ENCODE peak calls at places on chromosomes 4 and X, in six cellular contexts. Q is endodermal cell, M is fibroblast of pulmonary artery, Z is left ventricle myocardium inferior, W is cardiac fibroblast, S is GM12865. K is an unnamed sample.

GRCh38 chr4:154142664-154143063 is 348.9 kb downstream of the DCHS2 start:
- DNase-seq in Q (no peak), M (no peak), Z (no peak), W (no peak), S (no peak), K (no peak)

GRCh38 chrX:123899701-123900100 is 39.8 kb downstream of the XIAP start:
- DNase-seq in Q (no peak), M (no peak), Z (no peak), W (peak; percentile 16), S (no peak), K (no peak)

GRCh38 chr4:187444061-187444460 is 551.5 kb upstream of the ZFP42 start:
- DNase-seq in Q (no peak), M (no peak), Z (no peak), W (no peak), S (no peak), K (no peak)

GRCh38 chr4:879730-880079 is 52.4 kb downstream of the GAK start:
- DNase-seq in Q (no peak), M (no peak), Z (no peak), W (no peak), S (peak; percentile 75), K (no peak)

GRCh38 chr4:149031399-149031798 is 589.2 kb upstream of the NR3C2 start:
- DNase-seq in Q (peak; percentile 48), M (peak; percentile 10), Z (no peak), W (peak; percentile 7), S (peak; percentile 22), K (peak; percentile 2)

GRCh38 chr4:3706565-3707422 is 59.4 kb upstream of the ADRA2C start:
- DNase-seq in Q (no peak), M (no peak), Z (peak; percentile 5), W (no peak), S (no peak), K (no peak)

GRCh38 chr4:105145913-105146285 is 777 bp upstream of the TET2 start:
- DNase-seq in Q (peak; percentile 71), M (no peak), Z (peak; percentile 33), W (no peak), S (peak; percentile 46), K (no peak)

GRCh38 chr4:122783301-122784215 is 43.1 kb upstream of the FGF2 start:
- DNase-seq in Q (peak; percentile 93), M (peak; percentile 94), Z (peak; percentile 66), W (peak; percentile 94), S (no peak), K (peak; percentile 75)

GRCh38 chrX:144801786-144802185 is 445.5 kb upstream of the SPANXN1 start:
- DNase-seq in Q (no peak), M (peak; percentile 2), Z (no peak), W (no peak), S (no peak), K (no peak)

GRCh38 chr4:170111100-170111499 is 21.3 kb upstream of the AADAT start:
- DNase-seq in Q (peak; percentile 63), M (no peak), Z (no peak), W (no peak), S (no peak), K (no peak)

GRCh38 chr4:88291003-88291402 is 6.6 kb upstream of the PPM1K start:
- DNase-seq in Q (no peak), M (peak; percentile 55), Z (no peak), W (peak; percentile 74), S (no peak), K (no peak)

GRCh38 chr4:174928174-174928573 is 10.0 kb downstream of the ADAM29 start:
- DNase-seq in Q (no peak), M (no peak), Z (no peak), W (no peak), S (peak; percentile 96), K (no peak)

GRCh38 chr4:155207534-155208257 is 740 bp upstream of the NPY2R start:
- DNase-seq in Q (peak; percentile 88), M (peak; percentile 6), Z (no peak), W (no peak), S (no peak), K (no peak)

GRCh38 chr4:140078366-140078765 is 75.6 kb downstream of the MAML3 start:
- DNase-seq in Q (peak; percentile 86), M (no peak), Z (peak; percentile 36), W (peak; percentile 65), S (no peak), K (no peak)

GRCh38 chr4:2909583-2909982 is 53.6 kb downstream of the NOP14 start:
- DNase-seq in Q (no peak), M (no peak), Z (no peak), W (no peak), S (no peak), K (no peak)

GRCh38 chr4:7105261-7105660 is 37.4 kb upstream of the GRPEL1 start:
- DNase-seq in Q (peak; percentile 17), M (no peak), Z (no peak), W (no peak), S (no peak), K (no peak)

GRCh38 chr4:7103599-7104365 is 35.9 kb upstream of the GRPEL1 start:
- DNase-seq in Q (peak; percentile 62), M (no peak), Z (peak; percentile 81), W (no peak), S (no peak), K (no peak)

GRCh38 chr4:7103031-7103598 is 35.3 kb upstream of the GRPEL1 start:
- DNase-seq in Q (peak; percentile 96), M (peak; percentile 64), Z (peak; percentile 93), W (peak; percentile 61), S (peak; percentile 85), K (peak; percentile 25)

GRCh38 chr4:7104366-7105031 is 36.6 kb upstream of the GRPEL1 start:
- DNase-seq in Q (peak; percentile 38), M (no peak), Z (no peak), W (no peak), S (no peak), K (no peak)

DNA sequence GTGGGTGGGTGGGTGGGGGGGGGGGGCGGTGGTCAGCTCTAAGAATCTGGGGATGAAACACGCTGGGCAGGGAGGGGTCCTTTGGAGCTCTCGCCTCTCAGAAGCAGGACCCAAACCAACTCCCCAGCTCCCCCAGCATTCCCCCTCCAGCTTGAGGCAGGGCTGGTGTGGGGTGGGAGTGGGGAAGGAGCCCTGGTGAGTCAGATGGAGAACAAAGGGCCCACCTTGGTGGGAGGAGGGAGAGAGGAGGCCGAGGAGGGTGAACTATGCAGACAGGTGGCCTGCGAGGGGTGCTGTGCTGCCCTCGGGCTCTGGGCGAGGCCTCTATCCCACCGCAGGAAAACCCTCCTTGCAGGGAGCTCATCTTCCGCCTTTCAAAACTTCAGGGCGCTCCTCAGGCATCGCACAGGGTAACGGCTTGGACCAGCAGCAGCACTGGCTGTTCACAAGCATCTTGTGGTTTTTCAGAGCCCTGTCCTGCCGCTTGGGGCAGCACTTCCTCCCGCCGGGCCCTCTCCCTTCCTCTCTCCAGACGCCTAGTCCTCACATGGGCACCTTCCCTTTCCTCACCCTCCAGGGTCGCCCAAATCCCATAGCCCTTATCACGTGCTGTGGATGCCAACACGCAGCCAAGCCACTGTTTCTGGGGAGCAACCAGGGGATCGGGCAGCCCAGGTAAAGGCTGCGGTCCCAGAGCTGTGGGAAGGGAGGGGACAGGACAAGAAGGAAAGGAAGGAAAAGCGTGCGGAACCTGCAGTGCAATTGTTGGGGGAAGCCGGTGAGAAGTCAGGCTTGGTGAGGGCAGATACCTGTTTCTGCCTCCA is 34.0 kb upstream of the GRPEL1 start:
- DNase-seq in Q (peak; percentile 94), M (peak; percentile 61), Z (peak; percentile 71), W (peak; percentile 48), S (peak; percentile 68), K (peak; percentile 35)
- TF ChIP-seq CTCF in Q (peak; percentile 85), M (peak; percentile 76), Z (peak; percentile 86), W (peak; percentile 77), S (peak; percentile 78), K (peak; percentile 78)

DNA sequence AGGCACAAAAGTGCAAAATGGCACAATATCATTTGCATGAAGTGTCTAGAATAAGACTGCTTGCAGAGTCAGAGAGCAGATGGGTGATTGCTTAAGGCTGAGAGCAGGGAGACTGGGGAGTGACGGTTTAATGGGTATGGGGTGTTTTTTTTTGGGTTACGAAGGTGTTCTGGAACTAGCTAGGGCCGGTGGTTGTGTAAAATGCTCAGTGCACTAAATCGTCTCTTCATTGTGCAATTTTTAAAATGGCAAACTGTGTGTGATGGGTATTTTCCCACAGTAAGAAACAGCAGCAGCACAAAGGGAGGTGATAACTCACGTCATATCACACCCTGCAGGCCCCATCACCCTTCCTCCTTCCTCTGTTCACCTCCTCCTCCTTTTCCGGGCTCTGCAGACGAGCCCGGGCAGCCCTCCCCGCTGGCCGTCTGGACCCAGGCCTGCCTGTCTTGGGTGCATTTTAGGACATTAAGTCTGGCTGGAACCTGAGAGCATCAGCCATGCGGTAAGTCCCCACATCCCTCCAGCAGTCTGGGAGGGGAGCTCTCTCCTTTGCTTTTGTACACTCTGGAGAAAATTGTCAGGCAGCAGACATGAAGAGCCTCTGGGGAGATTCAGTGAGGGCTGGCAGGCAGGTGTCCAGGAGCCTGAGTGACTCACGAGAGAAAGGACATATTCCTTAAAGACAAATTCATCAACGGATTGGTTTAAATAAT is 42.7 kb downstream of the ASMT start:
- DNase-seq in Q (no peak), M (peak; percentile 76), Z (no peak), W (peak; percentile 36), S (peak; percentile 73), K (peak; percentile 70)
- TF ChIP-seq CTCF in Q (no peak), M (peak; percentile 2), Z (no peak), W (no peak), S (no peak), K (peak; percentile 48)

GRCh38 chr4:56049428-56050212 is 100.9 kb downstream of the CEP135 start:
- DNase-seq in Q (peak; percentile 89), M (peak; percentile 46), Z (no peak), W (peak; percentile 50), S (peak; percentile 10), K (no peak)
- TF ChIP-seq CTCF in Q (no peak), M (no peak), Z (no peak), W (no peak), S (no peak), K (no peak)

GRCh38 chr4:142881331-142881730 is 35.2 kb upstream of the INPP4B start:
- DNase-seq in Q (no peak), M (no peak), Z (no peak), W (no peak), S (no peak), K (peak; percentile 52)

GRCh38 chr4:142886566-142886965 is 40.5 kb upstream of the INPP4B start:
- DNase-seq in Q (peak; percentile 44), M (no peak), Z (no peak), W (no peak), S (no peak), K (no peak)

GRCh38 chr4:142883433-142883832 is 37.3 kb upstream of the INPP4B start:
- DNase-seq in Q (peak; percentile 59), M (no peak), Z (no peak), W (peak; percentile 7), S (peak; percentile 15), K (no peak)
- TF ChIP-seq CTCF in Q (peak; percentile 81), M (peak; percentile 25), Z (peak; percentile 56), W (peak; percentile 11), S (no peak), K (peak; percentile 42)

DNA sequence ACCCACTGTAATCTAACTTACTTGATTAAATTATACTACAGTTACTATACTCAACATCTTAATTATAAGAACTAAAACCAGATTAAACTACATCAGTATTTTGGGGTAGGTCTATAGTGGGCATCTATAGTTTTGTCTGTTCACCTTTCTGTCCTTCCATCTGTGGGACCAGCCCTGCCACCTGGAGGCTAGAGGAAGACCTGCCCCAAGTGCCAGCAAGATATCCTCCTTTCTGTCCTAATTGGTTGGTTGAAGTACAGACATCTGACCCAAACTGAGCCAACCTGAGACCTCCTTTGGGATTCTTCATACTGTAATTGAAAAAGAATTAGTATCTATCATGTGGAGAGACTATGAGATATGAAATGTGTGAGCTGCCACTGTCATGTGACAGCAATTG is 172.2 kb upstream of the TLL1 start:
- DNase-seq in Q (peak; percentile 67), M (peak; percentile 22), Z (no peak), W (no peak), S (peak; percentile 18), K (no peak)
- TF ChIP-seq CTCF in Q (peak; percentile 81), M (peak; percentile 34), Z (peak; percentile 51), W (peak; percentile 46), S (peak; percentile 16), K (peak; percentile 59)